ENCODE peak calls at places on chromosomes 13 and 19, in seven cellular contexts. U, J, I, S, K, Z and H are unnamed samples.
A peak's percentile ranks its signal among the peaks of the same experiment; 100 is the strongest.

GRCh38 chr19:54325631-54326030 is 12.7 kb upstream of the LILRA5 start:
- DNase-seq in S (no peak), J (no peak), K (no peak), Z (no peak), U (no peak), I (no peak), H (no peak)

GRCh38 chr13:46663644-46664043 is 110.7 kb downstream of the LRCH1 start:
- DNase-seq in S (no peak), K (peak; percentile 25), J (no peak), Z (no peak), U (no peak), I (no peak), H (no peak)

GRCh38 chr19:50432221-50432626 is 468 bp upstream of the MYBPC2 start:
- DNase-seq in Z (no peak), S (no peak), U (peak; percentile 10), K (no peak), J (peak; percentile 66), I (no peak), H (peak; percentile 83)

GRCh38 chr13:86383151-86383550 is 583.9 kb upstream of the SLITRK6 start:
- DNase-seq in I (no peak), Z (no peak), J (no peak), S (no peak), U (no peak), K (no peak), H (no peak)

GRCh38 chr19:33552928-33553279 is 31.3 kb upstream of the PEPD start:
- DNase-seq in U (no peak), K (no peak), I (no peak), S (no peak), Z (no peak), J (no peak), H (no peak)

GRCh38 chr13:80695841-80696240 is 354.9 kb upstream of the SPRY2 start:
- DNase-seq in S (no peak), J (no peak), Z (no peak), K (no peak), U (no peak), I (no peak), H (peak; percentile 22)

GRCh38 chr13:74438911-74439310 is 304.7 kb upstream of the KLF12 start:
- DNase-seq in U (no peak), S (no peak), K (no peak), Z (no peak), J (no peak), I (no peak), H (no peak)

GRCh38 chr19:14375055-14375581 is 6.1 kb upstream of the ADGRE5 start:
- DNase-seq in U (no peak), J (no peak), Z (no peak), I (no peak), K (no peak), S (no peak), H (no peak)

GRCh38 chr13:93862259-93862658 is 617.2 kb downstream of the DCT start:
- DNase-seq in K (no peak), Z (no peak), S (no peak), J (no peak), U (peak; percentile 70), I (no peak), H (no peak)

GRCh38 chr13:51643882-51644281 is 59.6 kb downstream of the WDFY2 start:
- DNase-seq in U (peak; percentile 97), Z (peak; percentile 68), K (peak; percentile 83), S (peak; percentile 81), I (no peak), J (no peak), H (no peak)

GRCh38 chr19:50720181-50720920 is 749 bp upstream of the SHANK1 start:
- DNase-seq in I (no peak), K (no peak), J (no peak), U (no peak), Z (no peak), S (no peak), H (no peak)

GRCh38 chr19:5352229-5352763 is 11.7 kb upstream of the PTPRS start:
- DNase-seq in J (no peak), I (no peak), K (peak; percentile 69), Z (peak; percentile 84), U (peak; percentile 46), S (peak; percentile 66), H (peak; percentile 45)

GRCh38 chr13:22655106-22655852 is 525.5 kb upstream of the SGCG start:
- DNase-seq in Z (no peak), J (no peak), I (no peak), K (no peak), S (no peak), U (no peak), H (no peak)

GRCh38 chr13:110965038-110965754 is 50.3 kb upstream of the ANKRD10 start:
- DNase-seq in S (peak; percentile 96), Z (peak; percentile 99), J (peak; percentile 63), K (peak; percentile 91), I (peak; percentile 50), U (peak; percentile 83), H (no peak)

GRCh38 chr19:6119031-6119430 is 8.7 kb upstream of the RFX2 start:
- DNase-seq in U (no peak), I (no peak), Z (no peak), S (no peak), J (no peak), K (no peak), H (no peak)

GRCh38 chr13:46496086-46496485 is 56.9 kb upstream of the LRCH1 start:
- DNase-seq in K (no peak), Z (no peak), J (no peak), S (no peak), I (no peak), U (no peak), H (no peak)

GRCh38 chr19:2355168-2356035 is 4.7 kb upstream of the TMPRSS9 start:
- DNase-seq in K (no peak), Z (no peak), I (no peak), U (peak; percentile 23), S (no peak), J (no peak), H (no peak)

GRCh38 chr19:10290876-10291553 is 1.3 kb downstream of the ICAM5 start:
- DNase-seq in S (peak; percentile 50), Z (peak; percentile 50), J (peak; percentile 58), U (no peak), I (peak; percentile 49), K (peak; percentile 56), H (peak; percentile 65)

GRCh38 chr13:51717786-51718398 is 86.1 kb downstream of the DHRS12 start:
- DNase-seq in J (no peak), I (no peak), U (no peak), S (no peak), Z (no peak), K (no peak), H (no peak)

GRCh38 chr19:10612515-10613119 is 12.7 kb upstream of the SLC44A2 start:
- DNase-seq in I (peak; percentile 64), S (no peak), J (no peak), U (peak; percentile 38), Z (no peak), K (no peak), H (no peak)

GRCh38 chr19:16420781-16421386 is 50.9 kb downstream of the EPS15L1 start:
- DNase-seq in Z (no peak), U (no peak), K (no peak), I (no peak), S (no peak), J (peak; percentile 54), H (no peak)

GRCh38 chr13:42047561-42048322 is 706 bp upstream of the DGKH start:
- DNase-seq in U (peak; percentile 70), Z (peak; percentile 12), I (peak; percentile 34), S (peak; percentile 77), J (peak; percentile 61), K (peak; percentile 66), H (peak; percentile 79)
- TF ChIP-seq EZH2 in U (no peak), Z (no peak), I (no peak), S (no peak), J (no peak), K (no peak), H (no peak)

DNA sequence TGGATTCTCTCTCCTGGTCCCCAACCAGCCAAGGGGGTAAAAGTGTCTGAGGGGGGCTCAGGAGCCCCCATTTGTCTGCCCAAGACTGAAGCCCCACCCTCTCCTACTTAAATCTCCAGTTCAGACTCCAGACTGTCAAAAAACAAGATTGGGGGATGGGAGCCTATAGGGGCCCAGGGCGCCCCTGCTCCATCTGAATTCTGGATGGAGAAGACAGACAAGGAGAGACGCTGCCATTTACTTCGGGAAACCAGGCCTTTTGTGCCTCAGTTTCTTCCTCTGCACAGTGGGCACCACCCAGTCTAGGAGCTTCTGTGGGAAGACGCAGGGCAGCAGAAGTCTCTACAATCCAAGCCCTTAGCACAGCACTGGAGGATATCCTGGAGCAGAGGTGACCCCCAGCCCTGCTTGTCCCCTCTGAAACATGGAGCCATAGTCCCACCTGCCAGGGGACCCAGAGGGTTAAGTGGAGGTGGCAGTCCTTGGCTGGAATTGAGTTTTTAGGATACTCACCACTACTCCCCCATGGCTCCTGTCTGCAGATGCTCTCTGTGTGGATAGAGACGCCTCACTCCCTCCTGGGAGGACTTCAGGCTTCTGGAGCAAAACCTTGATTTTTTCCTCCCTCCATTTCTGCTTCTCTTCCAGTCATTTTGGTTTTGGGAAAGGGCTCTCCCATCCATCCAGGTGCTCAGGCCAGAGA is 1.7 kb upstream of the CRLF1 start:
- DNase-seq in Z (no peak), I (no peak), S (no peak), J (no peak), K (no peak), U (no peak), H (no peak)
- TF ChIP-seq EZH2 in Z (no peak), I (no peak), S (no peak), J (no peak), K (peak; percentile 1), U (peak; percentile 61), H (peak; percentile 22)

DNA sequence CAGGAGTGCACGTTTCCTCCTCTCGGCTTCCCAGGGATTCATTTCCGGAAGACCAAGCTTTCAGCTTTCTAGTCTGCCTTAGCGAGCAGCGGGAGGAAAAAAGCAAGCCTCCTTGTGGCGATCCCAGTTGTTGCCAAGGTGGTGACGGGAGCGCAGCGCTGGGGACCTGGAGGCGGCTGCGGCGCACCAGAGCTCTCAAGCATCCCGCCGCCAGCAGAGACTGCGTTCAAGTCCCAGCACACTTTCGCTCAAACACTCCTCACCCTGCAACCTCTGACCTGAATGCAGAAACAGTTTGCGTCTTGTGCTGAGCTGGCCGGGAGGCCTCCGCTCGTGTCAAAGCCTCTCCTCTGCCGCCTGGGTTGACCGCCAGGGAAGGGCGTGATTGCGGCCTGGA is 4.9 kb downstream of the GSX1 start:
- DNase-seq in I (no peak), S (peak; percentile 50), J (peak; percentile 66), K (peak; percentile 32), Z (no peak), U (peak; percentile 15), H (peak; percentile 90)
- TF ChIP-seq EZH2 in I (no peak), S (no peak), J (peak; percentile 17), K (no peak), Z (no peak), U (peak; percentile 63), H (peak; percentile 67)

GRCh38 chr19:41916033-41916424 is 12.2 kb downstream of the ERFL start:
- DNase-seq in Z (no peak), I (no peak), S (no peak), K (no peak), J (no peak), U (no peak), H (no peak)

GRCh38 chr19:41914191-41914834 is 13.9 kb downstream of the ERFL start:
- DNase-seq in Z (no peak), S (no peak), U (no peak), K (no peak), J (no peak), I (no peak), H (no peak)

GRCh38 chr19:41913476-41914190 is 14.6 kb downstream of the ERFL start:
- DNase-seq in K (no peak), U (no peak), Z (no peak), I (no peak), J (no peak), S (no peak), H (no peak)

GRCh38 chr19:41914906-41915247 is 13.4 kb downstream of the ERFL start:
- DNase-seq in I (no peak), J (no peak), U (no peak), K (no peak), S (no peak), Z (no peak), H (no peak)

GRCh38 chr19:41915248-41916032 is 12.8 kb downstream of the ERFL start:
- DNase-seq in I (no peak), S (no peak), K (no peak), J (no peak), U (no peak), Z (no peak), H (no peak)
- TF ChIP-seq EZH2 in I (no peak), S (peak; percentile 97), K (no peak), J (peak; percentile 33), U (peak; percentile 96), Z (no peak), H (peak; percentile 68)